ENCODE peak calls at places on chromosome 9, in eight cellular contexts. U, B, A, I, X, V, S and K are unnamed samples.

GRCh38 chr9:33125871-33126822 is 41.0 kb downstream of the B4GALT1 start:
- DNase-seq in U (no peak), B (no peak), A (no peak), I (peak), X (no peak), V (no peak), S (peak), K (no peak)

GRCh38 chr9:80351612-80352011 is 779.8 kb downstream of the TLE4 start:
- DNase-seq in U (no peak), B (no peak), A (no peak), I (no peak), X (no peak), V (no peak), S (no peak), K (no peak)

GRCh38 chr9:91221332-91221731 is 140.4 kb downstream of the AUH start:
- DNase-seq in U (no peak), B (no peak), A (no peak), I (no peak), X (no peak), V (no peak), S (peak), K (no peak)

GRCh38 chr9:123927625-123928308 is 2.2 kb downstream of the DENND1A start:
- DNase-seq in U (peak), B (no peak), A (no peak), I (peak), X (no peak), V (no peak), S (no peak), K (no peak)

GRCh38 chr9:18473551-18474279 is at the start of gene ADAMTSL1:
- DNase-seq in U (peak), B (peak), A (no peak), I (no peak), X (peak), V (peak), S (peak), K (no peak)

GRCh38 chr9:92747459-92748232 is 17.0 kb downstream of the BICD2 start:
- DNase-seq in U (no peak), B (no peak), A (no peak), I (peak), X (no peak), V (no peak), S (no peak), K (no peak)

GRCh38 chr9:15529566-15530324 is 19.0 kb upstream of the PSIP1 start:
- DNase-seq in U (no peak), B (no peak), A (no peak), I (no peak), X (no peak), V (no peak), S (no peak), K (no peak)

GRCh38 chr9:68472119-68472518 is 68.6 kb downstream of the TMEM252 start:
- DNase-seq in U (no peak), B (no peak), A (no peak), I (peak), X (no peak), V (no peak), S (no peak), K (no peak)